ENCODE peak calls at places on chromosomes 7 and 10, in six cellular contexts. D is T-helper 1 cell; N is LoVo; T is endothelial cell; H is dorsolateral prefrontal cortex; B is CD4-positive, alpha-beta T cell. R is an unnamed sample.
A peak's percentile ranks its signal among the peaks of the same experiment; 100 is the strongest.

GRCh38 chr10:95350212-95350829 is 59.5 kb upstream of the PDLIM1 start:
- DNase-seq in D (no peak), N (no peak), T (no peak), H (no peak), B (no peak), R (no peak)

GRCh38 chr10:14820010-14820774 is 17.6 kb downstream of the CDNF start:
- DNase-seq in D (no peak), N (no peak), T (no peak), H (no peak), B (no peak), R (peak; percentile 96)

GRCh38 chr10:59625842-59626522 is 83.7 kb downstream of the SLC16A9 start:
- DNase-seq in D (peak; percentile 17), N (peak; percentile 77), T (peak; percentile 60), H (peak; percentile 48), B (peak; percentile 18), R (peak; percentile 55)

GRCh38 chr7:44081266-44081748 is 1.0 kb downstream of the POLM start:
- DNase-seq in D (no peak), N (no peak), T (no peak), H (no peak), B (no peak), R (no peak)

GRCh38 chr7:138781004-138781403 is 16.8 kb upstream of the TMEM213 start:
- DNase-seq in D (no peak), N (no peak), T (no peak), H (no peak), B (no peak), R (no peak)

GRCh38 chr10:124093076-124093773 is at the start of gene CHST15:
- DNase-seq in D (no peak), N (no peak), T (peak; percentile 61), H (no peak), B (no peak), R (peak; percentile 87)

GRCh38 chr10:50605280-50606270 is 18.2 kb downstream of the SGMS1 start:
- DNase-seq in D (no peak), N (peak; percentile 77), T (no peak), H (no peak), B (no peak), R (peak; percentile 64)

GRCh38 chr10:33337335-33337854 is 2.9 kb upstream of the NRP1 start:
- DNase-seq in D (no peak), N (no peak), T (peak; percentile 6), H (no peak), B (no peak), R (no peak)

GRCh38 chr7:26038201-26038990 is 113.6 kb upstream of the NFE2L3 start:
- DNase-seq in D (no peak), N (no peak), T (no peak), H (no peak), B (no peak), R (no peak)

R was measured in Caki2.